ENCODE peak calls at places on chromosome 1, in five cellular contexts. One of them, this sample, is unnamed.

GRCh38 chr1:30654188-30654587 is 69.2 kb downstream of the MATN1 start:
- DNase-seq in NB4: no peak
- DNase-seq in A549: no peak
- DNase-seq in K562: no peak
- DNase-seq in GM12878: no peak
- DNase-seq in this sample: no peak

GRCh38 chr1:241695454-241696171 is 43.5 kb downstream of the WDR64 start:
- DNase-seq in A549: no peak
- DNase-seq in GM12878: no peak
- DNase-seq in NB4: no peak
- DNase-seq in K562: no peak
- DNase-seq in this sample: no peak

GRCh38 chr1:186066411-186066810 is 308.6 kb downstream of the TPR start:
- DNase-seq in NB4: peak
- DNase-seq in GM12878: no peak
- DNase-seq in K562: no peak
- DNase-seq in A549: no peak
- DNase-seq in this sample: no peak

GRCh38 chr1:248842781-248843331 is 4.8 kb downstream of the ZNF672 start:
- DNase-seq in K562: no peak
- DNase-seq in NB4: no peak
- DNase-seq in A549: no peak
- DNase-seq in GM12878: peak
- DNase-seq in this sample: no peak

GRCh38 chr1:223201967-223202366 is 58.9 kb upstream of the TLR5 start:
- DNase-seq in NB4: no peak
- DNase-seq in GM12878: no peak
- DNase-seq in K562: no peak
- DNase-seq in A549: no peak
- DNase-seq in this sample: no peak

GRCh38 chr1:171902527-171902926 is 61.2 kb downstream of the DNM3 start:
- DNase-seq in K562: no peak
- DNase-seq in NB4: no peak
- DNase-seq in A549: no peak
- DNase-seq in GM12878: no peak
- DNase-seq in this sample: no peak

GRCh38 chr1:228839656-228840055 is 104.4 kb downstream of the RHOU start:
- DNase-seq in NB4: no peak
- DNase-seq in A549: no peak
- DNase-seq in GM12878: no peak
- DNase-seq in K562: no peak
- DNase-seq in this sample: no peak

GRCh38 chr1:243924188-243924587 is 74.1 kb upstream of the AKT3 start:
- DNase-seq in NB4: no peak
- DNase-seq in GM12878: no peak
- DNase-seq in A549: no peak
- DNase-seq in K562: no peak
- DNase-seq in this sample: no peak

GRCh38 chr1:1073743-1074587 is at the start of gene RNF223:
- DNase-seq in NB4: no peak
- DNase-seq in A549: no peak
- DNase-seq in K562: no peak
- DNase-seq in GM12878: no peak
- DNase-seq in this sample: no peak

GRCh38 chr1:110612060-110612745 is 6.0 kb upstream of the KCNA2 start:
- DNase-seq in NB4: no peak
- DNase-seq in K562: no peak
- DNase-seq in GM12878: no peak
- DNase-seq in A549: no peak
- DNase-seq in this sample: no peak

GRCh38 chr1:18373882-18374493 is 106.7 kb upstream of the KLHDC7A start:
- DNase-seq in GM12878: no peak
- DNase-seq in NB4: peak
- DNase-seq in K562: peak
- DNase-seq in A549: peak
- DNase-seq in this sample: no peak

GRCh38 chr1:27868932-27869718 is 3.2 kb upstream of the THEMIS2 start:
- DNase-seq in K562: peak
- DNase-seq in NB4: peak
- DNase-seq in GM12878: peak
- DNase-seq in A549: no peak
- DNase-seq in this sample: no peak

GRCh38 chr1:182084487-182085316 is 23.2 kb upstream of the ZNF648 start:
- DNase-seq in K562: peak
- DNase-seq in GM12878: no peak
- DNase-seq in A549: peak
- DNase-seq in NB4: peak
- DNase-seq in this sample: peak

GRCh38 chr1:150971583-150972416 is 2.8 kb downstream of the CERS2 start:
- DNase-seq in NB4: peak
- DNase-seq in K562: peak
- DNase-seq in A549: no peak
- DNase-seq in GM12878: no peak
- DNase-seq in this sample: peak

GRCh38 chr1:27873671-27874384 is 1.5 kb downstream of the THEMIS2 start:
- DNase-seq in NB4: no peak
- DNase-seq in A549: no peak
- DNase-seq in K562: no peak
- DNase-seq in GM12878: no peak
- DNase-seq in this sample: no peak

GRCh38 chr1:24606621-24607020 is 36.5 kb upstream of the SRRM1 start:
- DNase-seq in A549: no peak
- DNase-seq in NB4: no peak
- DNase-seq in K562: no peak
- DNase-seq in GM12878: no peak
- DNase-seq in this sample: no peak

GRCh38 chr1:17615157-17615556 is 75.7 kb downstream of the ARHGEF10L start:
- DNase-seq in K562: no peak
- DNase-seq in A549: no peak
- DNase-seq in NB4: no peak
- DNase-seq in GM12878: no peak
- DNase-seq in this sample: no peak

GRCh38 chr1:17125756-17126237 is 6.5 kb upstream of the PADI2 start:
- DNase-seq in K562: peak
- DNase-seq in NB4: peak
- DNase-seq in A549: peak
- DNase-seq in GM12878: no peak
- DNase-seq in this sample: peak

DNA sequence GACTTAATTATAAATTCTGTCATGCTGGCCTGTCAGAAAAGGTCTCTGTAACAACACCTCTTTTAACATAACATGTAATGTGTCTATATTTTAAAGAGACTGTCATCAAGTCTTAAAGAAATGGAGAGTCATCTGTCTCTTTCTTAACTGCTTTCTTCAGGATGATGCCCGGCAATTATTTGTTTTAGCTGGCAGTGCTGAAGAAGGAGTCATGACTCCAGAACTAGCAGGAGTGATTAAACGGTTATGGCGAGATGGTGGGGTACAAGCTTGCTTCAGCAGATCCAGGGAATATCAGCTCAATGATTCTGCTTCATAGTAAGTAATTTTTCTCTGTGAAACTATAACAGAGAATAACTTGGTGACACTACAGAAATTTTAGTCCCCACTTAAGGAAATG is 30.6 kb downstream of the GNAI3 start:
- DNase-seq in K562: no peak
- DNase-seq in NB4: no peak
- DNase-seq in A549: no peak
- DNase-seq in GM12878: no peak
- DNase-seq in this sample: no peak
- TF ChIP-seq MYC in K562: no peak
- TF ChIP-seq MYC in NB4: no peak
- TF ChIP-seq MYC in A549: no peak
- TF ChIP-seq MYC in GM12878: no peak
- TF ChIP-seq MYC in this sample: no peak

GRCh38 chr1:29253180-29253579 is 16.9 kb downstream of the PTPRU start:
- DNase-seq in GM12878: no peak
- DNase-seq in NB4: no peak
- DNase-seq in A549: no peak
- DNase-seq in K562: no peak
- DNase-seq in this sample: no peak
- TF ChIP-seq MYC in GM12878: no peak
- TF ChIP-seq MYC in NB4: no peak
- TF ChIP-seq MYC in A549: no peak
- TF ChIP-seq MYC in K562: no peak
- TF ChIP-seq MYC in this sample: no peak

GRCh38 chr1:226519741-226520598 is 28.6 kb upstream of the STUM start:
- DNase-seq in A549: no peak
- DNase-seq in GM12878: no peak
- DNase-seq in K562: peak
- DNase-seq in NB4: no peak
- DNase-seq in this sample: no peak
- TF ChIP-seq MYC in A549: no peak
- TF ChIP-seq MYC in GM12878: no peak
- TF ChIP-seq MYC in K562: no peak
- TF ChIP-seq MYC in NB4: no peak
- TF ChIP-seq MYC in this sample: no peak

GRCh38 chr1:177013273-177013672 is 151.2 kb downstream of the ASTN1 start:
- DNase-seq in A549: no peak
- DNase-seq in K562: no peak
- DNase-seq in GM12878: no peak
- DNase-seq in NB4: no peak
- DNase-seq in this sample: no peak
- TF ChIP-seq MYC in A549: no peak
- TF ChIP-seq MYC in K562: no peak
- TF ChIP-seq MYC in GM12878: no peak
- TF ChIP-seq MYC in NB4: no peak
- TF ChIP-seq MYC in this sample: no peak